ENCODE peak calls at places on chromosomes 12 and 14, in ten cellular contexts. One of them, this sample, is unnamed. For H3K4me1, the result is how much of the 10 kb centered on the place peaks cover.

GRCh38 chr14:54567224-54567633 is 301 bp downstream of the SAMD4A start:
- DNase-seq in A549: peak
- DNase-seq in MM.1S: no peak
- DNase-seq in PC-9: no peak
- DNase-seq in foreskin keratinocyte: peak
- DNase-seq in fibroblast of lung: no peak
- DNase-seq in tibial nerve: no peak
- DNase-seq in thoracic aorta: no peak
- DNase-seq in body of pancreas: no peak
- DNase-seq in ascending aorta: no peak
- DNase-seq in this sample: no peak

GRCh38 chr12:4781212-4781611 is 61.0 kb downstream of the GALNT8 start:
- DNase-seq in A549: no peak
- DNase-seq in MM.1S: no peak
- DNase-seq in PC-9: no peak
- DNase-seq in foreskin keratinocyte: no peak
- DNase-seq in fibroblast of lung: no peak
- DNase-seq in tibial nerve: no peak
- DNase-seq in thoracic aorta: no peak
- DNase-seq in body of pancreas: no peak
- DNase-seq in ascending aorta: no peak
- DNase-seq in this sample: peak

GRCh38 chr14:80239631-80240030 is 28.3 kb upstream of the DIO2 start:
- DNase-seq in A549: no peak
- DNase-seq in MM.1S: no peak
- DNase-seq in PC-9: no peak
- DNase-seq in foreskin keratinocyte: no peak
- DNase-seq in fibroblast of lung: no peak
- DNase-seq in tibial nerve: no peak
- DNase-seq in thoracic aorta: no peak
- DNase-seq in body of pancreas: no peak
- DNase-seq in ascending aorta: no peak
- DNase-seq in this sample: no peak

GRCh38 chr12:26010293-26010821 is 51.9 kb downstream of the RASSF8 start:
- DNase-seq in A549: no peak
- DNase-seq in MM.1S: no peak
- DNase-seq in PC-9: peak
- DNase-seq in foreskin keratinocyte: peak
- DNase-seq in fibroblast of lung: no peak
- DNase-seq in tibial nerve: no peak
- DNase-seq in thoracic aorta: no peak
- DNase-seq in body of pancreas: no peak
- DNase-seq in ascending aorta: no peak
- DNase-seq in this sample: peak

GRCh38 chr14:48857366-48857765 is 728.8 kb downstream of the RPS29 start:
- DNase-seq in A549: no peak
- DNase-seq in MM.1S: no peak
- DNase-seq in PC-9: no peak
- DNase-seq in foreskin keratinocyte: no peak
- DNase-seq in fibroblast of lung: no peak
- DNase-seq in tibial nerve: no peak
- DNase-seq in thoracic aorta: no peak
- DNase-seq in body of pancreas: no peak
- DNase-seq in ascending aorta: no peak
- DNase-seq in this sample: no peak

GRCh38 chr14:30971586-30971985 is 53.9 kb upstream of the AP4S1 start:
- DNase-seq in A549: no peak
- DNase-seq in MM.1S: no peak
- DNase-seq in PC-9: no peak
- DNase-seq in foreskin keratinocyte: no peak
- DNase-seq in fibroblast of lung: no peak
- DNase-seq in tibial nerve: no peak
- DNase-seq in thoracic aorta: no peak
- DNase-seq in body of pancreas: no peak
- DNase-seq in ascending aorta: no peak
- DNase-seq in this sample: peak

GRCh38 chr12:94134226-94134795 is 14.1 kb upstream of the PLXNC1 start:
- DNase-seq in A549: peak
- DNase-seq in MM.1S: peak
- DNase-seq in PC-9: peak
- DNase-seq in foreskin keratinocyte: peak
- DNase-seq in fibroblast of lung: peak
- DNase-seq in tibial nerve: no peak
- DNase-seq in thoracic aorta: no peak
- DNase-seq in body of pancreas: peak
- DNase-seq in ascending aorta: no peak
- DNase-seq in this sample: peak

GRCh38 chr12:132284071-132284492 is 45.3 kb downstream of the GALNT9 start:
- DNase-seq in A549: peak
- DNase-seq in MM.1S: no peak
- DNase-seq in PC-9: no peak
- DNase-seq in foreskin keratinocyte: no peak
- DNase-seq in fibroblast of lung: peak
- DNase-seq in tibial nerve: no peak
- DNase-seq in thoracic aorta: no peak
- DNase-seq in body of pancreas: no peak
- DNase-seq in ascending aorta: no peak
- DNase-seq in this sample: peak

GRCh38 chr12:118136559-118137003 is 657 bp downstream of the PEBP1 start:
- DNase-seq in A549: peak
- DNase-seq in MM.1S: peak
- DNase-seq in PC-9: peak
- DNase-seq in foreskin keratinocyte: peak
- DNase-seq in fibroblast of lung: peak
- DNase-seq in tibial nerve: no peak
- DNase-seq in thoracic aorta: peak
- DNase-seq in body of pancreas: peak
- DNase-seq in ascending aorta: peak
- DNase-seq in this sample: peak

GRCh38 chr12:110549716-110550115 is 33.4 kb downstream of the PPTC7 start:
- DNase-seq in A549: no peak
- DNase-seq in MM.1S: peak
- DNase-seq in PC-9: no peak
- DNase-seq in foreskin keratinocyte: no peak
- DNase-seq in fibroblast of lung: no peak
- DNase-seq in tibial nerve: no peak
- DNase-seq in thoracic aorta: no peak
- DNase-seq in body of pancreas: no peak
- DNase-seq in ascending aorta: no peak
- DNase-seq in this sample: no peak

GRCh38 chr12:110545812-110546211 is 37.3 kb downstream of the PPTC7 start:
- DNase-seq in A549: no peak
- DNase-seq in MM.1S: no peak
- DNase-seq in PC-9: no peak
- DNase-seq in foreskin keratinocyte: no peak
- DNase-seq in fibroblast of lung: no peak
- DNase-seq in tibial nerve: no peak
- DNase-seq in thoracic aorta: no peak
- DNase-seq in body of pancreas: no peak
- DNase-seq in ascending aorta: no peak
- DNase-seq in this sample: no peak

GRCh38 chr12:110548678-110549077 is 34.4 kb downstream of the PPTC7 start:
- DNase-seq in A549: no peak
- DNase-seq in MM.1S: no peak
- DNase-seq in PC-9: no peak
- DNase-seq in foreskin keratinocyte: no peak
- DNase-seq in fibroblast of lung: peak
- DNase-seq in tibial nerve: no peak
- DNase-seq in thoracic aorta: no peak
- DNase-seq in body of pancreas: no peak
- DNase-seq in ascending aorta: no peak
- DNase-seq in this sample: no peak

GRCh38 chr12:110546339-110546738 is 36.8 kb downstream of the PPTC7 start:
- DNase-seq in A549: peak
- DNase-seq in MM.1S: no peak
- DNase-seq in PC-9: no peak
- DNase-seq in foreskin keratinocyte: peak
- DNase-seq in fibroblast of lung: peak
- DNase-seq in tibial nerve: no peak
- DNase-seq in thoracic aorta: no peak
- DNase-seq in body of pancreas: no peak
- DNase-seq in ascending aorta: no peak
- DNase-seq in this sample: peak

GRCh38 chr12:110547090-110547489 is 36.0 kb downstream of the PPTC7 start:
- DNase-seq in A549: no peak
- DNase-seq in MM.1S: no peak
- DNase-seq in PC-9: no peak
- DNase-seq in foreskin keratinocyte: no peak
- DNase-seq in fibroblast of lung: no peak
- DNase-seq in tibial nerve: no peak
- DNase-seq in thoracic aorta: no peak
- DNase-seq in body of pancreas: no peak
- DNase-seq in ascending aorta: no peak
- DNase-seq in this sample: no peak
- H3K4me1 ChIP-seq in A549: under half
- H3K4me1 ChIP-seq in MM.1S: under half
- H3K4me1 ChIP-seq in PC-9: under half
- H3K4me1 ChIP-seq in foreskin keratinocyte: under half
- H3K4me1 ChIP-seq in fibroblast of lung: under half
- H3K4me1 ChIP-seq in tibial nerve: under half
- H3K4me1 ChIP-seq in thoracic aorta: under half
- H3K4me1 ChIP-seq in body of pancreas: under half
- H3K4me1 ChIP-seq in ascending aorta: under half
- H3K4me1 ChIP-seq in this sample: under half

GRCh38 chr12:91138337-91138905 is 27.1 kb upstream of the LUM start:
- DNase-seq in A549: no peak
- DNase-seq in MM.1S: no peak
- DNase-seq in PC-9: no peak
- DNase-seq in foreskin keratinocyte: no peak
- DNase-seq in fibroblast of lung: no peak
- DNase-seq in tibial nerve: no peak
- DNase-seq in thoracic aorta: no peak
- DNase-seq in body of pancreas: no peak
- DNase-seq in ascending aorta: no peak
- DNase-seq in this sample: no peak

GRCh38 chr12:91139981-91140659 is 28.8 kb upstream of the LUM start:
- DNase-seq in A549: no peak
- DNase-seq in MM.1S: no peak
- DNase-seq in PC-9: no peak
- DNase-seq in foreskin keratinocyte: peak
- DNase-seq in fibroblast of lung: peak
- DNase-seq in tibial nerve: no peak
- DNase-seq in thoracic aorta: no peak
- DNase-seq in body of pancreas: no peak
- DNase-seq in ascending aorta: no peak
- DNase-seq in this sample: peak

GRCh38 chr12:91140660-91141045 is 29.4 kb upstream of the LUM start:
- DNase-seq in A549: no peak
- DNase-seq in MM.1S: no peak
- DNase-seq in PC-9: no peak
- DNase-seq in foreskin keratinocyte: no peak
- DNase-seq in fibroblast of lung: no peak
- DNase-seq in tibial nerve: no peak
- DNase-seq in thoracic aorta: no peak
- DNase-seq in body of pancreas: no peak
- DNase-seq in ascending aorta: no peak
- DNase-seq in this sample: peak

GRCh38 chr12:91142184-91142583 is 30.9 kb upstream of the LUM start:
- DNase-seq in A549: no peak
- DNase-seq in MM.1S: no peak
- DNase-seq in PC-9: no peak
- DNase-seq in foreskin keratinocyte: no peak
- DNase-seq in fibroblast of lung: peak
- DNase-seq in tibial nerve: no peak
- DNase-seq in thoracic aorta: no peak
- DNase-seq in body of pancreas: no peak
- DNase-seq in ascending aorta: no peak
- DNase-seq in this sample: no peak

GRCh38 chr12:91139264-91139663 is 28.0 kb upstream of the LUM start:
- DNase-seq in A549: no peak
- DNase-seq in MM.1S: no peak
- DNase-seq in PC-9: no peak
- DNase-seq in foreskin keratinocyte: no peak
- DNase-seq in fibroblast of lung: peak
- DNase-seq in tibial nerve: no peak
- DNase-seq in thoracic aorta: no peak
- DNase-seq in body of pancreas: no peak
- DNase-seq in ascending aorta: no peak
- DNase-seq in this sample: no peak
- H3K4me1 ChIP-seq in A549: under half
- H3K4me1 ChIP-seq in MM.1S: under half
- H3K4me1 ChIP-seq in PC-9: under half
- H3K4me1 ChIP-seq in foreskin keratinocyte: under half
- H3K4me1 ChIP-seq in fibroblast of lung: under half
- H3K4me1 ChIP-seq in tibial nerve: under half
- H3K4me1 ChIP-seq in thoracic aorta: under half
- H3K4me1 ChIP-seq in body of pancreas: under half
- H3K4me1 ChIP-seq in ascending aorta: under half
- H3K4me1 ChIP-seq in this sample: under half

DNA sequence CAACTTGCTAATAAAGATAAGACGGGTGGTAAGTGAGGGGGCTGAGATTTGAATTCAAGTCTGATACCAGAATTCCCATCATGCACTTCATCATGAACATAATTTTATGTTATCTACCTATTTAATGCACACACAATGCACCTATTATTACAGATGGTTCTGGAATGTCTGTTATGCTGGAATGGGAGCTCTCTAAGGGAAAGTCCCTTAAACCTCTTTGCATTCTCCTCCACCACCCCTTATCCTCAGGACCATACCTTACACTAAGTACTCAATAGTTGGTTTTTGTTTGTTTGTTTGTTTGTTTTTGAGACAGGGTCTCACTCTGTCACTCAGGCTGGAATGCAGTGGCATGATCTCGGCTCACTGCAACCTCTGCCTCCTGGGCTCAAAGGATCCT is 7.0 kb upstream of the MSI1 start:
- DNase-seq in A549: no peak
- DNase-seq in MM.1S: no peak
- DNase-seq in PC-9: no peak
- DNase-seq in foreskin keratinocyte: peak
- DNase-seq in fibroblast of lung: no peak
- DNase-seq in tibial nerve: no peak
- DNase-seq in thoracic aorta: no peak
- DNase-seq in body of pancreas: no peak
- DNase-seq in ascending aorta: no peak
- DNase-seq in this sample: no peak
- H3K4me1 ChIP-seq in A549: under half
- H3K4me1 ChIP-seq in MM.1S: under half
- H3K4me1 ChIP-seq in PC-9: under half
- H3K4me1 ChIP-seq in foreskin keratinocyte: under half
- H3K4me1 ChIP-seq in fibroblast of lung: under half
- H3K4me1 ChIP-seq in tibial nerve: under half
- H3K4me1 ChIP-seq in thoracic aorta: under half
- H3K4me1 ChIP-seq in body of pancreas: under half
- H3K4me1 ChIP-seq in ascending aorta: under half
- H3K4me1 ChIP-seq in this sample: under half

GRCh38 chr12:104177336-104177662 is 38.3 kb upstream of the TXNRD1 start:
- DNase-seq in A549: no peak
- DNase-seq in MM.1S: no peak
- DNase-seq in PC-9: no peak
- DNase-seq in foreskin keratinocyte: no peak
- DNase-seq in fibroblast of lung: no peak
- DNase-seq in tibial nerve: no peak
- DNase-seq in thoracic aorta: no peak
- DNase-seq in body of pancreas: no peak
- DNase-seq in ascending aorta: no peak
- DNase-seq in this sample: no peak
- H3K4me1 ChIP-seq in A549: half or more
- H3K4me1 ChIP-seq in MM.1S: under half
- H3K4me1 ChIP-seq in PC-9: under half
- H3K4me1 ChIP-seq in foreskin keratinocyte: under half
- H3K4me1 ChIP-seq in fibroblast of lung: under half
- H3K4me1 ChIP-seq in tibial nerve: under half
- H3K4me1 ChIP-seq in thoracic aorta: under half
- H3K4me1 ChIP-seq in body of pancreas: under half
- H3K4me1 ChIP-seq in ascending aorta: under half
- H3K4me1 ChIP-seq in this sample: under half